ENCODE peak calls at places on chromosomes 12 and 14, in seven cellular contexts. One of them, this sample, is unnamed.
A peak's percentile ranks its signal among the peaks of the same experiment; 100 is the strongest.

GRCh38 chr12:75479963-75480461 is 543 bp upstream of the GLIPR1 start:
- DNase-seq in fibroblast of lung: peak; percentile 92
- DNase-seq in astrocyte of the spinal cord: peak; percentile 93
- DNase-seq in GM13977: peak; percentile 23
- DNase-seq in H9: no peak
- DNase-seq in body of pancreas: no peak
- DNase-seq in upper lobe of right lung: no peak
- DNase-seq in this sample: no peak

GRCh38 chr12:48165089-48166031 is 8.0 kb upstream of the ASB8 start:
- DNase-seq in H9: no peak
- DNase-seq in upper lobe of right lung: no peak
- DNase-seq in GM13977: peak; percentile 69
- DNase-seq in fibroblast of lung: peak; percentile 49
- DNase-seq in astrocyte of the spinal cord: peak; percentile 52
- DNase-seq in body of pancreas: no peak
- DNase-seq in this sample: peak; percentile 49

GRCh38 chr12:67394600-67394999 is 125.4 kb downstream of the CAND1 start:
- DNase-seq in astrocyte of the spinal cord: peak; percentile 83
- DNase-seq in upper lobe of right lung: no peak
- DNase-seq in fibroblast of lung: peak; percentile 85
- DNase-seq in body of pancreas: peak; percentile 78
- DNase-seq in H9: peak; percentile 61
- DNase-seq in GM13977: no peak
- DNase-seq in this sample: no peak

GRCh38 chr12:104219361-104219892 is 3.8 kb downstream of the TXNRD1 start:
- DNase-seq in H9: no peak
- DNase-seq in upper lobe of right lung: no peak
- DNase-seq in fibroblast of lung: peak; percentile 97
- DNase-seq in GM13977: no peak
- DNase-seq in body of pancreas: no peak
- DNase-seq in astrocyte of the spinal cord: peak; percentile 90
- DNase-seq in this sample: peak; percentile 96

GRCh38 chr12:22190-22529 is 44.4 kb upstream of the IQSEC3 start:
- DNase-seq in astrocyte of the spinal cord: no peak
- DNase-seq in H9: no peak
- DNase-seq in body of pancreas: no peak
- DNase-seq in GM13977: no peak
- DNase-seq in upper lobe of right lung: no peak
- DNase-seq in fibroblast of lung: no peak
- DNase-seq in this sample: no peak

GRCh38 chr12:49279706-49280159 is 14.9 kb downstream of the TUBA1C start:
- DNase-seq in H9: peak; percentile 71
- DNase-seq in astrocyte of the spinal cord: no peak
- DNase-seq in GM13977: no peak
- DNase-seq in body of pancreas: no peak
- DNase-seq in upper lobe of right lung: no peak
- DNase-seq in fibroblast of lung: peak; percentile 62
- DNase-seq in this sample: no peak

GRCh38 chr12:54129028-54129903 is 59.5 kb downstream of the SMUG1 start:
- DNase-seq in upper lobe of right lung: no peak
- DNase-seq in fibroblast of lung: no peak
- DNase-seq in GM13977: no peak
- DNase-seq in H9: no peak
- DNase-seq in body of pancreas: no peak
- DNase-seq in astrocyte of the spinal cord: no peak
- DNase-seq in this sample: no peak

GRCh38 chr12:84741727-84742126 is 170.9 kb downstream of the SLC6A15 start:
- DNase-seq in H9: no peak
- DNase-seq in fibroblast of lung: no peak
- DNase-seq in upper lobe of right lung: no peak
- DNase-seq in body of pancreas: no peak
- DNase-seq in GM13977: no peak
- DNase-seq in astrocyte of the spinal cord: no peak
- DNase-seq in this sample: no peak

GRCh38 chr14:81986005-81986404 is 452.4 kb upstream of the SEL1L start:
- DNase-seq in fibroblast of lung: no peak
- DNase-seq in body of pancreas: no peak
- DNase-seq in astrocyte of the spinal cord: no peak
- DNase-seq in H9: no peak
- DNase-seq in upper lobe of right lung: no peak
- DNase-seq in GM13977: no peak
- DNase-seq in this sample: no peak

GRCh38 chr12:54981796-54982195 is 2.8 kb downstream of the TESPA1 start:
- DNase-seq in body of pancreas: no peak
- DNase-seq in H9: no peak
- DNase-seq in astrocyte of the spinal cord: no peak
- DNase-seq in fibroblast of lung: no peak
- DNase-seq in upper lobe of right lung: no peak
- DNase-seq in GM13977: peak; percentile 26
- DNase-seq in this sample: no peak

GRCh38 chr12:124457287-124458219 is 109.9 kb downstream of the NCOR2 start:
- DNase-seq in GM13977: peak; percentile 80
- DNase-seq in upper lobe of right lung: peak; percentile 83
- DNase-seq in H9: no peak
- DNase-seq in fibroblast of lung: peak; percentile 47
- DNase-seq in body of pancreas: peak; percentile 39
- DNase-seq in astrocyte of the spinal cord: peak; percentile 19
- DNase-seq in this sample: no peak

GRCh38 chr12:3022961-3023360 is 54.2 kb upstream of the TSPAN9 start:
- DNase-seq in astrocyte of the spinal cord: no peak
- DNase-seq in H9: no peak
- DNase-seq in fibroblast of lung: no peak
- DNase-seq in GM13977: no peak
- DNase-seq in upper lobe of right lung: no peak
- DNase-seq in body of pancreas: no peak
- DNase-seq in this sample: no peak

GRCh38 chr14:41605550-41606248 is 977 bp upstream of the LRFN5 start:
- DNase-seq in astrocyte of the spinal cord: peak; percentile 60
- DNase-seq in upper lobe of right lung: no peak
- DNase-seq in body of pancreas: peak; percentile 21
- DNase-seq in H9: peak; percentile 78
- DNase-seq in fibroblast of lung: peak; percentile 65
- DNase-seq in GM13977: peak; percentile 34
- DNase-seq in this sample: no peak

GRCh38 chr14:61668267-61668666 is 27.0 kb upstream of the HIF1A start:
- DNase-seq in H9: no peak
- DNase-seq in upper lobe of right lung: no peak
- DNase-seq in GM13977: no peak
- DNase-seq in astrocyte of the spinal cord: no peak
- DNase-seq in body of pancreas: no peak
- DNase-seq in fibroblast of lung: no peak
- DNase-seq in this sample: no peak

GRCh38 chr12:107917912-107918800 is 143.7 kb downstream of the ASCL4 start:
- DNase-seq in GM13977: peak; percentile 38
- DNase-seq in fibroblast of lung: peak; percentile 4
- DNase-seq in H9: peak; percentile 80
- DNase-seq in astrocyte of the spinal cord: peak; percentile 7
- DNase-seq in upper lobe of right lung: no peak
- DNase-seq in body of pancreas: peak; percentile 39
- DNase-seq in this sample: no peak

GRCh38 chr14:20329355-20329754 is 3.7 kb downstream of the CCNB1IP1 start:
- DNase-seq in fibroblast of lung: no peak
- DNase-seq in upper lobe of right lung: no peak
- DNase-seq in GM13977: no peak
- DNase-seq in body of pancreas: no peak
- DNase-seq in H9: no peak
- DNase-seq in astrocyte of the spinal cord: no peak
- DNase-seq in this sample: no peak
- TF ChIP-seq CTCF in fibroblast of lung: no peak
- TF ChIP-seq CTCF in upper lobe of right lung: no peak
- TF ChIP-seq CTCF in GM13977: no peak
- TF ChIP-seq CTCF in body of pancreas: no peak
- TF ChIP-seq CTCF in H9: no peak
- TF ChIP-seq CTCF in astrocyte of the spinal cord: no peak
- TF ChIP-seq CTCF in this sample: no peak

GRCh38 chr12:70815056-70815455 is 105.5 kb downstream of the PTPRR start:
- DNase-seq in fibroblast of lung: no peak
- DNase-seq in body of pancreas: no peak
- DNase-seq in GM13977: no peak
- DNase-seq in H9: no peak
- DNase-seq in astrocyte of the spinal cord: no peak
- DNase-seq in upper lobe of right lung: no peak
- DNase-seq in this sample: no peak

GRCh38 chr12:70812124-70812523 is 108.4 kb downstream of the PTPRR start:
- DNase-seq in astrocyte of the spinal cord: no peak
- DNase-seq in fibroblast of lung: no peak
- DNase-seq in H9: no peak
- DNase-seq in body of pancreas: no peak
- DNase-seq in GM13977: no peak
- DNase-seq in upper lobe of right lung: no peak
- DNase-seq in this sample: no peak

DNA sequence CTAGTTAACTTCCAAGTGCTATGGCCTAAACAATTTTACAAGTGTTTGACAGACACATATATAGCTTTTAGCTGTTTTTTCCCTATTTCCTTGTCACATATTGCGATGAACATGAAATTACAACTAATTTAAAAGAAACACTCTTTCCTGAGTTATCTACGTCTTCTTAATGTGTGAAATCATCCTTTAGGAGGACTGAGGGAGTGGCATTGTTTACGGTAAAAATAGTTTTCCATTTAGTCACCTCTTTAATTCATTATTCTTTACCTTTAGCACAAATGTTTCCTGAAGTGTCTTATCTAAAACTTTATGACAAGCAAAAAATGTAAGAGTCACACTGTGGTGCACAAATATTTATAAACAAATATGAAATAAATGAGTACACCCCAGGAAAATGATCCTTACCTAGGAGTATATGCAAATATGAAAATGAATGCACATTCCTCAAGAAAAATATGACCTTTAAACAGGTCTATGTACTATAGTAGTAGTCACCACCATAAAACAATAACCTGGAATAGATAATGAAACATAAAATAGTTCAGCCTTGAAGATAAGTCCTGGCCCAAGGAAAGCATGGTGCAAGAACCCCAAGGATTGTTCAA is 104.6 kb downstream of the PTPRR start:
- DNase-seq in H9: no peak
- DNase-seq in fibroblast of lung: peak; percentile 3
- DNase-seq in upper lobe of right lung: no peak
- DNase-seq in body of pancreas: no peak
- DNase-seq in astrocyte of the spinal cord: no peak
- DNase-seq in GM13977: no peak
- DNase-seq in this sample: no peak
- TF ChIP-seq CTCF in H9: no peak
- TF ChIP-seq CTCF in fibroblast of lung: no peak
- TF ChIP-seq CTCF in upper lobe of right lung: no peak
- TF ChIP-seq CTCF in body of pancreas: no peak
- TF ChIP-seq CTCF in astrocyte of the spinal cord: no peak
- TF ChIP-seq CTCF in GM13977: no peak
- TF ChIP-seq CTCF in this sample: no peak

GRCh38 chr12:109817627-109818231 is 15.5 kb downstream of the TRPV4 start:
- DNase-seq in upper lobe of right lung: no peak
- DNase-seq in fibroblast of lung: no peak
- DNase-seq in astrocyte of the spinal cord: no peak
- DNase-seq in body of pancreas: no peak
- DNase-seq in GM13977: no peak
- DNase-seq in H9: no peak
- DNase-seq in this sample: no peak
- TF ChIP-seq CTCF in upper lobe of right lung: no peak
- TF ChIP-seq CTCF in fibroblast of lung: no peak
- TF ChIP-seq CTCF in astrocyte of the spinal cord: no peak
- TF ChIP-seq CTCF in body of pancreas: no peak
- TF ChIP-seq CTCF in GM13977: no peak
- TF ChIP-seq CTCF in H9: no peak
- TF ChIP-seq CTCF in this sample: no peak

DNA sequence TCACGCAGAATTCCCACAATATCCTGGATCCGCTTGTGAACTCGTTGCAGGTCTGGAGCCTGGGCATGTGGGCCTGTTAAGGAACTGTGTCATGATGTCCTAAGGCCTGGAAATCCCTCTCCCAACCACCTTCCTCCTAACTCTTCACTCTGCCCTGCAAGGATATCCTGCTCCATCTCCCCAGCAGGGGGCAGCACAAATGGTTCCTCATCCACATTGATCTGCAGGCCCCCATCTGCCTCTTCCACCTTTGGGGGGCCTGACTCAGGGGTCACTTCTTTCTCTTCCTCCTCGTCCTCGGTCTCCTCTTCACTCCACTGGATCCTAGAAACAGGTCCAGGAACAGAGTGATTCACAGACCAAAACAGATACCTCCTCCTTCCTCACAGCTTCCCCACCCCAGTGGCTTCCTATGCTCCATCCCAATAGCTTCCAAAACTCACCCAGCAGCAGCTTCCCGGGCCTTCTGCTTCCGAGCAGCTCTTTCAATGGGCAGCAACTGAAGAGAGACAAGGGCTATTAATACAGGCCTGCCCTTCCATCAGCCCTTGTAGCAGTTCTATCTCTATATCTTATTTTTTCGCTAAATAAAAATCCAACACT is 4.5 kb downstream of the NOP2 start:
- DNase-seq in H9: peak; percentile 77
- DNase-seq in astrocyte of the spinal cord: peak; percentile 37
- DNase-seq in fibroblast of lung: no peak
- DNase-seq in upper lobe of right lung: peak; percentile 75
- DNase-seq in body of pancreas: peak; percentile 64
- DNase-seq in GM13977: peak; percentile 69
- DNase-seq in this sample: no peak
- TF ChIP-seq CTCF in H9: peak; percentile 89
- TF ChIP-seq CTCF in astrocyte of the spinal cord: peak; percentile 81
- TF ChIP-seq CTCF in fibroblast of lung: peak; percentile 84
- TF ChIP-seq CTCF in upper lobe of right lung: peak; percentile 84
- TF ChIP-seq CTCF in body of pancreas: peak; percentile 52
- TF ChIP-seq CTCF in GM13977: peak; percentile 79
- TF ChIP-seq CTCF in this sample: peak; percentile 89

This sample was measured in LNCaP clone FGC.